ENCODE peak calls at places on chromosomes 4 and X, in four cellular contexts. R, B, L and O are unnamed samples.

GRCh38 chr4:26410385-26411293 is 79.6 kb downstream of the CCKAR start:
- DNase-seq in B (peak; percentile 44), R (peak; percentile 14), L (no peak), O (peak; percentile 67)

GRCh38 chr4:16670726-16671125 is 227.7 kb downstream of the LDB2 start:
- DNase-seq in R (no peak), L (no peak), B (no peak), O (no peak)

GRCh38 chr4:185394568-185395254 is 1.0 kb downstream of the LRP2BP start:
- DNase-seq in R (no peak), L (no peak), B (no peak), O (peak; percentile 28)

GRCh38 chr4:181777518-181777917 is 465.7 kb upstream of the TENM3 start:
- DNase-seq in R (no peak), L (no peak), B (no peak), O (no peak)

GRCh38 chrX:103464774-103465117 is 54.5 kb downstream of the RAB40A start:
- DNase-seq in R (peak; percentile 44), L (peak; percentile 36), B (peak; percentile 44), O (peak; percentile 84)

GRCh38 chr4:2320746-2321145 is 58.8 kb upstream of the MXD4 start:
- DNase-seq in R (no peak), L (no peak), B (no peak), O (no peak)

GRCh38 chr4:182212211-182212761 is 30.9 kb upstream of the TENM3 start:
- DNase-seq in R (no peak), L (no peak), B (no peak), O (no peak)

GRCh38 chr4:7904942-7905341 is 34.7 kb downstream of the AFAP1 start:
- DNase-seq in R (no peak), B (no peak), L (no peak), O (no peak)

GRCh38 chr4:86032476-86033022 is 327.3 kb downstream of the MAPK10 start:
- DNase-seq in L (no peak), R (no peak), B (no peak), O (no peak)

GRCh38 chr4:109803924-109804571 is 2.2 kb upstream of the CFI start:
- DNase-seq in L (no peak), B (peak; percentile 57), R (no peak), O (peak; percentile 56)

GRCh38 chr4:110134269-110134889 is 64.0 kb downstream of the ELOVL6 start:
- DNase-seq in L (no peak), B (no peak), R (no peak), O (no peak)

GRCh38 chr4:147617841-147618421 is 734 bp downstream of the TMEM184C start:
- DNase-seq in L (no peak), R (no peak), B (no peak), O (no peak)

GRCh38 chr4:187922274-187922673 is 73.3 kb upstream of the ZFP42 start:
- DNase-seq in B (no peak), R (no peak), L (no peak), O (no peak)

GRCh38 chr4:82681759-82682158 is 116.8 kb downstream of the SCD5 start:
- DNase-seq in B (no peak), L (no peak), R (no peak), O (no peak)

GRCh38 chr4:83503974-83504373 is 19.1 kb upstream of the ABRAXAS1 start:
- DNase-seq in L (no peak), R (no peak), B (no peak), O (no peak)

GRCh38 chrX:78011846-78012245 is 42.4 kb upstream of the PGAM4 start:
- DNase-seq in B (no peak), R (no peak), L (no peak), O (no peak)

GRCh38 chr4:5780831-5781480 is 70.0 kb downstream of the EVC start:
- DNase-seq in R (no peak), B (no peak), L (no peak), O (no peak)

GRCh38 chr4:182711211-182711610 is 206.0 kb downstream of the DCTD start:
- DNase-seq in B (no peak), L (no peak), R (no peak), O (no peak)

GRCh38 chr4:14178421-14178820 is 550.9 kb upstream of the BOD1L1 start:
- DNase-seq in R (no peak), L (no peak), B (no peak), O (peak; percentile 62)

GRCh38 chr4:157447195-157447594 is 226.7 kb downstream of the GRIA2 start:
- DNase-seq in R (no peak), B (no peak), L (no peak), O (no peak)

GRCh38 chr4:128866281-128866680 is 56.8 kb downstream of the JADE1 start:
- DNase-seq in L (no peak), B (no peak), R (no peak), O (no peak)

GRCh38 chrX:23554304-23554703 is 113.0 kb upstream of the PRDX4 start:
- DNase-seq in R (peak; percentile 8), B (peak; percentile 6), L (no peak), O (peak; percentile 25)

GRCh38 chr4:52576326-52576725 is 82.8 kb downstream of the USP46 start:
- DNase-seq in B (no peak), L (no peak), R (no peak), O (no peak)

GRCh38 chrX:3066555-3066954 is 25.3 kb downstream of the ARSF start:
- DNase-seq in R (no peak), L (no peak), B (no peak), O (no peak)

GRCh38 chrX:129577473-129577872 is 37.4 kb downstream of the OCRL start:
- DNase-seq in R (peak; percentile 22), B (no peak), L (no peak), O (peak; percentile 71)

DNA sequence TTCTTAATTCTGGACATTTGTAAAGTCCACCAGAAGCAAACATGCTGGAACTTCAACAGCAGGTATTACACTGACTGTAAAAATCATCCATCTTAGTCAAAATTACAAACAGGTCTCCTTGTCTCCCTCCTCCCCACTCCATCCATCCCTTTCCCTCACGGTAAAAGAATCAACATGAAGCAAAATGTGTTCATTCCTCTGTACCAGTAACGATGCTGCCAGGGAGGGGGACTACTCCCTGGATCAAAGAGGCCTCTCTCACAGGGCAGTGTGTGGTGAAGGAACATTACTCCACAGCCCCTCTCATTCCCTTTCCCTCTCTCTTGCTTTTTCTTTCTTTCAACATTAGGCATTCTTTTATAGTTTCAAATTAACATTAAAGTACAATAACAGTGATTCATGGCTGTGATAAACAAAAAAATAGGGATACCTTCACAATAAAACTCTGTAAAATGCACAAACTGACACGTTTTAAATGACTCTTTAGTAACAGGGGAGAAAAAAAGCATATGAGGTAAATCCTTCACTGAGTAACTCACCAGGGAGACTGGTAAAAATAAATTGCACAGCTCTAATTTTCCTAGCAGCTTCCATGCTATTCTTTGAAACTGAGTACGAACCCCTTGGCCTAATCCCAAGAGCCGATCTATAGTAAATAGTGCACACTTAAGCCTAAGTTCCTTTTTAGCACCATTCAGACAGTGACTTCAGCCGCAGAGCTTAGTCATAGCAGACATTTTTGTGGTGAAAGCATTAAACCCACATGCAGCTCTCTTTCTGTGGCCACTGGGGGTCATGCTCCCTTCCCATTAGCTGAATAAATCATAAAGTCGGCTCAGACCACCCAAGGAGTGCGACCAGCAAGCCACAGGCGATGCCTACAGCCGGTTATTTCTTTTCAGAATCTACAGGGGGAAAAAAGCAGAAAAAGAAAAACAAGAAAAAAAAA is 215.6 kb upstream of the GYPA start:
- DNase-seq in R (no peak), B (peak; percentile 3), L (no peak), O (peak; percentile 88)
- TF ChIP-seq JUN in R (no peak), B (no peak), L (no peak), O (no peak)

DNA sequence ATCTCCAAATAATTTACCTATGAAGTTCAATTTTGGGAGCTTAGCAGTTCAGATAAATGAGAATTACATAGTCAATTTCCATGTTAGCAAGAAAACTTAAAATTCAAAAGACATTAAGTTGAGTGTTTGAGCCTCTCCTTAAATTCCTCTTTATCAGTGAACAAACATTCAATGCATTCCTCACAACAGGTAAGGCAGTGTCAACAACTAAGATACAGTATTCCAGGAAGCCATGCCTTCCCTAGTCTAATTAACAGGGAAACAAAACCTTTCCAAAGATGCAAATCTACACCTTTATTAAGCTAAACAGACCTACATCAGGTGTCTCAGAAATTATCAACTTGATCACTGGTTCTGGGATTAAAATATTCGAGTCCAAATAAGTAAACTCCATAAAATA is 3.7 kb downstream of the SH3RF1 start:
- DNase-seq in L (no peak), R (no peak), B (no peak), O (no peak)
- TF ChIP-seq POLR2AphosphoS5 in L (no peak), R (no peak), B (no peak), O (no peak)

GRCh38 chr4:73620115-73620792 is at the start of gene RASSF6:
- DNase-seq in B (no peak), L (peak; percentile 57), R (no peak), O (no peak)
- TF ChIP-seq POLR2A in B (no peak), L (no peak), R (no peak), O (no peak)

GRCh38 chrX:150692837-150693781 is at the start of gene MTMR1:
- DNase-seq in L (no peak), R (peak; percentile 79), B (no peak), O (peak; percentile 6)
- TF ChIP-seq JUN in L (no peak), R (no peak), B (no peak), O (no peak)

DNA sequence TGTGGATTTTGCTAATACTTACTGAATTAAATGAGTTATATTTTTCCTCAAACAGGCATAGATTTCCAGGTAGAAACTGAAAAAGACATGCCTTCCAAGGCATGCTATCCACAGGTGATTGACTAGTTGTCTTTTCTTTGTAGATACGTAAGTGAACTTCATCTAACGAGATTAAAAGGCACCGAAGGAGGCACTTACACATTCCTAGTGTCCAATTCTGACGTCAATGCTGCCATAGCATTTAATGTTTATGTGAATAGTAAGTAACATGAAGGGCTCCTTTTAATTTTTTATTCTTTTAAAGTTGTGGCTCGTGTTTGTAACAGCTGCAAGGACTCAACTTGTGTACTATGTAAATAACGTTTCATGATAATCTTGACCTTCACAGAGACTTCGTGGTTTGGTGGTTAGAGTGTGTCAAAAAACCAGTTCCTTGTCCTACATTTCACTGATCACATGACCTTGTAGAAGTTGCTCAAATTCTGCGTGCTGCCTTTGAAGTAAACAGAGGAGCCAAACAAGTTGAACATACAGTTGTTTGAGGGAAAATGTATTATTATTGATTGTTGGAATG is 51.6 kb downstream of the KIT start:
- DNase-seq in B (no peak), R (no peak), L (no peak), O (no peak)
- TF ChIP-seq POLR2AphosphoS5 in B (no peak), R (no peak), L (no peak), O (no peak)